ENCODE peak calls at places on chromosome 20, in four cellular contexts. One of them, this sample, is unnamed.

GRCh38 chr20:58907481-58908137 is 55.1 kb downstream of the GNAS start:
- DNase-seq in IMR-90: peak; percentile 99
- DNase-seq in fibroblast of lung: peak; percentile 98
- DNase-seq in K562: peak; percentile 79
- DNase-seq in this sample: peak; percentile 29

GRCh38 chr20:52948491-52948890 is 23.7 kb upstream of the TSHZ2 start:
- DNase-seq in K562: no peak
- DNase-seq in IMR-90: no peak
- DNase-seq in fibroblast of lung: no peak
- DNase-seq in this sample: no peak

GRCh38 chr20:58006346-58007316 is 221.8 kb downstream of the ANKRD60 start:
- DNase-seq in K562: no peak
- DNase-seq in fibroblast of lung: no peak
- DNase-seq in IMR-90: no peak
- DNase-seq in this sample: no peak

GRCh38 chr20:39049684-39050554 is 87.8 kb downstream of the DHX35 start:
- DNase-seq in fibroblast of lung: peak; percentile 59
- DNase-seq in K562: peak; percentile 80
- DNase-seq in IMR-90: peak; percentile 51
- DNase-seq in this sample: peak; percentile 80

GRCh38 chr20:54763366-54763765 is 288.0 kb downstream of the DOK5 start:
- DNase-seq in K562: no peak
- DNase-seq in fibroblast of lung: no peak
- DNase-seq in IMR-90: no peak
- DNase-seq in this sample: no peak

GRCh38 chr20:1390552-1391403 is 2.1 kb downstream of the FKBP1A start:
- DNase-seq in IMR-90: no peak
- DNase-seq in fibroblast of lung: no peak
- DNase-seq in K562: no peak
- DNase-seq in this sample: no peak

GRCh38 chr20:34927736-34928135 is 27.9 kb downstream of the GSS start:
- DNase-seq in IMR-90: peak; percentile 23
- DNase-seq in K562: no peak
- DNase-seq in fibroblast of lung: no peak
- DNase-seq in this sample: peak; percentile 70

GRCh38 chr20:49987868-49988690 is 5.3 kb downstream of the SNAI1 start:
- DNase-seq in K562: no peak
- DNase-seq in fibroblast of lung: peak; percentile 61
- DNase-seq in IMR-90: peak; percentile 50
- DNase-seq in this sample: no peak

GRCh38 chr20:53702617-53703016 is 109.0 kb upstream of the ZNF217 start:
- DNase-seq in IMR-90: no peak
- DNase-seq in fibroblast of lung: no peak
- DNase-seq in K562: no peak
- DNase-seq in this sample: no peak

GRCh38 chr20:24761220-24762065 is 187.6 kb upstream of the CST7 start:
- DNase-seq in fibroblast of lung: no peak
- DNase-seq in K562: no peak
- DNase-seq in IMR-90: no peak
- DNase-seq in this sample: no peak

GRCh38 chr20:17541996-17542395 is 10.8 kb upstream of the BFSP1 start:
- DNase-seq in K562: no peak
- DNase-seq in fibroblast of lung: peak; percentile 97
- DNase-seq in IMR-90: peak; percentile 87
- DNase-seq in this sample: peak; percentile 22

GRCh38 chr20:40664891-40665290 is 24.1 kb downstream of the MAFB start:
- DNase-seq in IMR-90: no peak
- DNase-seq in fibroblast of lung: no peak
- DNase-seq in K562: no peak
- DNase-seq in this sample: no peak

GRCh38 chr20:35276408-35276807 is 1.5 kb downstream of the MMP24OS start:
- DNase-seq in K562: no peak
- DNase-seq in fibroblast of lung: no peak
- DNase-seq in IMR-90: no peak
- DNase-seq in this sample: no peak

GRCh38 chr20:57414867-57415592 is 23.8 kb downstream of the RBM38 start:
- DNase-seq in fibroblast of lung: no peak
- DNase-seq in K562: peak; percentile 77
- DNase-seq in IMR-90: peak; percentile 28
- DNase-seq in this sample: peak; percentile 34

DNA sequence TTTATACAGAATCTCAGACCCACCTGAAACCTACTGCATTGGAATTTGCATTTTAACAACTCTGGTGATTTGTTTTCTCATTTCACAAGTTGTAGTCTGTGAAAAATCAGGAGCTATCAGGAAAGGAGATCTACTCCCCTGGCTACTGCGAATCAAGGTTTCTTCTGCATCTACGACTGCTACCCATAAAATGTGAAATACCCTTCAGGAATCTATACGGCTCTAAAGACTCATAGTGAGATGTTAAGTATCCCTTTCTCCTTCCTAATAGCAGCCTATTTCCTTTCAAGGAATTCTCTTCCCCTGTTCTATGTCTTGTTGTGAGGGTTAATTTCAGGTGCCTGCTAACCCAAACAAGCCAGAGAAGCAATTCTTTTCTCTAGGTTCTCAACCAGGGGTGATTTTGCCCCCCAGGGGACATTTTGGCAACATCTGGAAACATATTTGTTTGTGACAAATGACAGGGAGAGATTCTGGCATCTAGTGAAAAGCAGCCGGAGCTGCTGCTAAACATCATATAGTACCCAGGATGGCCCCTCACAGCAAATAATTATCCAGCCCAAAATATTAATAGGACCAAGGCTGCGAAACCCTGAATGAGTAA is 26.3 kb downstream of the WFDC3 start:
- DNase-seq in fibroblast of lung: no peak
- DNase-seq in IMR-90: no peak
- DNase-seq in K562: no peak
- DNase-seq in this sample: no peak
- H2AFZ ChIP-seq in fibroblast of lung: no peak overlapping the region
- H2AFZ ChIP-seq in IMR-90: no peak overlapping the region
- H2AFZ ChIP-seq in K562: no peak overlapping the region
- H2AFZ ChIP-seq in this sample: no peak overlapping the region

DNA sequence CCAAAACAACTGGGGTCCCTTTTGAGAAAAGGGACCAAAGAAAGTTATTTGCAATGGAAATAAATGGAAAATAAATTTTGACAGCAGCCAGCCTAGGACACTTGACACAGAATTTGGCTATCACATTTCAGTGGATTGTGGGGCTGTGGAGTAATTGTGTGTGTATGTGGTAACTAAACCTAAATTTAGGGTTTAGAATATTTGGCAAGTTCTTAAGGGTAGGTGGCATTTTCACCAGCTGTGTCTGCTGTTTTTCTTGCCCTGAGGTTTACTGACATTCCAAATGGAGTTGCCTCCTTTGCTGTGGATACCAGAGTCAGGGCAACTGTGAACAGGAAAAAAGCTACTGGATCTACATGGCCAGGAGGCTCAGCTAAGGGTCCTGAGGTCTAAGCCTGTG is 270.9 kb downstream of the SLC24A3 start:
- DNase-seq in K562: no peak
- DNase-seq in fibroblast of lung: no peak
- DNase-seq in IMR-90: no peak
- DNase-seq in this sample: no peak
- H2AFZ ChIP-seq in K562: no peak overlapping the region
- H2AFZ ChIP-seq in fibroblast of lung: no peak overlapping the region
- H2AFZ ChIP-seq in IMR-90: no peak overlapping the region
- H2AFZ ChIP-seq in this sample: no peak overlapping the region

DNA sequence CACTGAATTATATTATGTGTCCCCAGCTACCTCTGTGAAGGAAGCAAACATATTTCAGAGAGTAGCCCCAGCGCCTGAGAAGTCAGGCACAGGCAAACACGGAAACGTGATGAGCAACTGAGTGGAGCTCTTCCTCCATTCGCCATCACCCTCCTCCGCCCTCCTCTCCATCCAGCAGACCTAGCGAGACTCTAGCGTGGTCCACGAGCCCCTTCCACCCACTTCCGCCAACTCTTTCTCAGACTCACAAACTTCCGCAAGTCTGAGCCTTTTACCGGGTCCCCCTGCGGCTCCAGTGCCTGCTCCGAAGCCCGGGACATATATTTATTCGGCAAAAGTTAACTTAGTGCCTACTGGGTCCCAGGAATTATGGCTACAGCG is 548 bp downstream of the SNRPB start:
- DNase-seq in K562: peak; percentile 59
- DNase-seq in fibroblast of lung: peak; percentile 68
- DNase-seq in IMR-90: peak; percentile 55
- DNase-seq in this sample: peak; percentile 48
- H2AFZ ChIP-seq in K562: peak overlapping the region; percentile 81
- H2AFZ ChIP-seq in fibroblast of lung: no peak overlapping the region
- H2AFZ ChIP-seq in IMR-90: peak overlapping the region; percentile 95
- H2AFZ ChIP-seq in this sample: peak overlapping the region; percentile 51

DNA sequence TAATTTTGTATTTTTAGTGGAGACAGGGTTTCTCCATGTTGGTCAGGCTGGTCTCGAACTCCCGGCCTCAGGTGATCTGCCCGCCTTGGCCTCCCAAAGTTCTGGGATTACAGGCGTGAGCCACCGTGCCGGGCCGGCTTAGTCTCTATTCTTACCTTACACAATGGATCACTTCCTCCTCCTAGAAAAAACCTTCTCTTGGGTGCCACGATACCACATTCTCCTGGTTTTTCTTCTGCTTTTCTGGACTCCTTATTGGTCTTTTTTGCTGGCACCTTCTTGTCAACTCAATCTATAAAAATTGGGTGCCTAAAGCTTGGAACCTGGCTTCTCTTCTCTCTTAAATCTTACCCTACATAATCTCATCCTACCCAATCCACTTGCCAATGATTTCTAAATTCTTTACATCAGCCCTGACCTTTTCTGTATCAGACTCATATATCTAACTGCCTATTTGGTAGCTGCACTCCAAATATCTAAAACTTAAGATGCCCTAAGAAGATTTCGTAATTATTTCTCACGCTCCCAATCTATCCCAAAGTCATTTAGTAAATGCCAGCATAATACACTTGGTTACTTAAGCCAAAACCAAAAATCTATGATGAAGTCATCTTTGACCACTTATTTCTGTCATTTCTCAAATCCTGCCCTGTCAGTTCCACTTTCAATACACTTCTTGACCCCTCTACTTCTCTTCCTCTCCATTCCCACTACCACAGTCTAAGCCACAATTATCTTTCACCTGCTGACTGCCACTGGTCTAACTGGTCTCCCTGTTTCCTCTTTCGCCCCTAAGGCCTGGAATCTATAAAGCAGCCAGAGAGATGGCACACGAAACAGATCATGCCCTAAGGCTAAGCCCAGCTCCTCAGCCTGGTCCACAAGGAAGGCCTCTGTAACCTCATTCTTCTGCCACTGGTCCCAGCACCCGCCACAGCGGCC is 43.2 kb downstream of the ELMO2 start:
- DNase-seq in fibroblast of lung: no peak
- DNase-seq in IMR-90: no peak
- DNase-seq in K562: no peak
- DNase-seq in this sample: no peak
- H2AFZ ChIP-seq in fibroblast of lung: no peak overlapping the region
- H2AFZ ChIP-seq in IMR-90: peak overlapping the region; percentile 96
- H2AFZ ChIP-seq in K562: no peak overlapping the region
- H2AFZ ChIP-seq in this sample: peak overlapping the region; percentile 80

GRCh38 chr20:30284533-30284932 is 972.9 kb upstream of the DEFB115 start:
- DNase-seq in IMR-90: no peak
- DNase-seq in fibroblast of lung: no peak
- DNase-seq in K562: no peak
- DNase-seq in this sample: no peak
- H2AFZ ChIP-seq in IMR-90: no peak overlapping the region
- H2AFZ ChIP-seq in fibroblast of lung: no peak overlapping the region
- H2AFZ ChIP-seq in K562: peak overlapping the region; percentile 78
- H2AFZ ChIP-seq in this sample: no peak overlapping the region

GRCh38 chr20:9616455-9616805 is 102.0 kb downstream of the LAMP5 start:
- DNase-seq in fibroblast of lung: no peak
- DNase-seq in K562: no peak
- DNase-seq in IMR-90: no peak
- DNase-seq in this sample: no peak
- H2AFZ ChIP-seq in fibroblast of lung: no peak overlapping the region
- H2AFZ ChIP-seq in K562: no peak overlapping the region
- H2AFZ ChIP-seq in IMR-90: no peak overlapping the region
- H2AFZ ChIP-seq in this sample: no peak overlapping the region